ENCODE peak calls at places on chromosome 14, in ten cellular contexts. One of them, this sample, is unnamed.

GRCh38 chr14:70170976-70171375 is 17.8 kb downstream of the SLC8A3 start:
- DNase-seq in SHP77: no peak
- DNase-seq in NCI-H226: no peak
- DNase-seq in GM10248: no peak
- DNase-seq in stimulated activated CD8-positive, alpha-beta memory T cell treated with anti-CD3 and anti-CD28 coated beads, Interleukin-2, amount 100 ng/mL, for 48 hours: no peak
- DNase-seq in psoas muscle: no peak
- DNase-seq in heart right ventricle: no peak
- DNase-seq in NCI-H748 treated with DMSO at 0.1 percent for 48 hours: no peak
- DNase-seq in MCF 10A: no peak
- DNase-seq in fibroblast of mammary gland: no peak
- DNase-seq in this sample: no peak

GRCh38 chr14:71488703-71489141 is 443.5 kb upstream of the RGS6 start:
- DNase-seq in SHP77: no peak
- DNase-seq in NCI-H226: no peak
- DNase-seq in GM10248: no peak
- DNase-seq in stimulated activated CD8-positive, alpha-beta memory T cell treated with anti-CD3 and anti-CD28 coated beads, Interleukin-2, amount 100 ng/mL, for 48 hours: no peak
- DNase-seq in psoas muscle: no peak
- DNase-seq in heart right ventricle: no peak
- DNase-seq in NCI-H748 treated with DMSO at 0.1 percent for 48 hours: no peak
- DNase-seq in MCF 10A: no peak
- DNase-seq in fibroblast of mammary gland: no peak
- DNase-seq in this sample: no peak

GRCh38 chr14:36719823-36720222 is 58.2 kb downstream of the PAX9 start:
- DNase-seq in SHP77: no peak
- DNase-seq in NCI-H226: no peak
- DNase-seq in GM10248: no peak
- DNase-seq in stimulated activated CD8-positive, alpha-beta memory T cell treated with anti-CD3 and anti-CD28 coated beads, Interleukin-2, amount 100 ng/mL, for 48 hours: no peak
- DNase-seq in psoas muscle: no peak
- DNase-seq in heart right ventricle: no peak
- DNase-seq in NCI-H748 treated with DMSO at 0.1 percent for 48 hours: no peak
- DNase-seq in MCF 10A: no peak
- DNase-seq in fibroblast of mammary gland: no peak
- DNase-seq in this sample: no peak

GRCh38 chr14:87869619-87870583 is 123.1 kb downstream of the GALC start:
- DNase-seq in SHP77: no peak
- DNase-seq in NCI-H226: no peak
- DNase-seq in GM10248: peak
- DNase-seq in stimulated activated CD8-positive, alpha-beta memory T cell treated with anti-CD3 and anti-CD28 coated beads, Interleukin-2, amount 100 ng/mL, for 48 hours: no peak
- DNase-seq in psoas muscle: no peak
- DNase-seq in heart right ventricle: no peak
- DNase-seq in NCI-H748 treated with DMSO at 0.1 percent for 48 hours: no peak
- DNase-seq in MCF 10A: peak
- DNase-seq in fibroblast of mammary gland: peak
- DNase-seq in this sample: peak

GRCh38 chr14:34051966-34052657 is 101.2 kb upstream of the EGLN3 start:
- DNase-seq in SHP77: no peak
- DNase-seq in NCI-H226: peak
- DNase-seq in GM10248: peak
- DNase-seq in stimulated activated CD8-positive, alpha-beta memory T cell treated with anti-CD3 and anti-CD28 coated beads, Interleukin-2, amount 100 ng/mL, for 48 hours: no peak
- DNase-seq in psoas muscle: peak
- DNase-seq in heart right ventricle: no peak
- DNase-seq in NCI-H748 treated with DMSO at 0.1 percent for 48 hours: no peak
- DNase-seq in MCF 10A: peak
- DNase-seq in fibroblast of mammary gland: peak
- DNase-seq in this sample: peak

GRCh38 chr14:20675669-20676068 is 8.7 kb upstream of the RNASE4 start:
- DNase-seq in SHP77: no peak
- DNase-seq in NCI-H226: no peak
- DNase-seq in GM10248: no peak
- DNase-seq in stimulated activated CD8-positive, alpha-beta memory T cell treated with anti-CD3 and anti-CD28 coated beads, Interleukin-2, amount 100 ng/mL, for 48 hours: no peak
- DNase-seq in psoas muscle: no peak
- DNase-seq in heart right ventricle: no peak
- DNase-seq in NCI-H748 treated with DMSO at 0.1 percent for 48 hours: no peak
- DNase-seq in MCF 10A: no peak
- DNase-seq in fibroblast of mammary gland: no peak
- DNase-seq in this sample: no peak

GRCh38 chr14:87111741-87112140 is 881.2 kb downstream of the GALC start:
- DNase-seq in SHP77: no peak
- DNase-seq in NCI-H226: no peak
- DNase-seq in GM10248: no peak
- DNase-seq in stimulated activated CD8-positive, alpha-beta memory T cell treated with anti-CD3 and anti-CD28 coated beads, Interleukin-2, amount 100 ng/mL, for 48 hours: no peak
- DNase-seq in psoas muscle: no peak
- DNase-seq in heart right ventricle: no peak
- DNase-seq in NCI-H748 treated with DMSO at 0.1 percent for 48 hours: no peak
- DNase-seq in MCF 10A: no peak
- DNase-seq in fibroblast of mammary gland: no peak
- DNase-seq in this sample: no peak

GRCh38 chr14:89750909-89751502 is 203.5 kb downstream of the EFCAB11 start:
- DNase-seq in SHP77: no peak
- DNase-seq in NCI-H226: no peak
- DNase-seq in GM10248: no peak
- DNase-seq in stimulated activated CD8-positive, alpha-beta memory T cell treated with anti-CD3 and anti-CD28 coated beads, Interleukin-2, amount 100 ng/mL, for 48 hours: no peak
- DNase-seq in psoas muscle: no peak
- DNase-seq in heart right ventricle: no peak
- DNase-seq in NCI-H748 treated with DMSO at 0.1 percent for 48 hours: no peak
- DNase-seq in MCF 10A: no peak
- DNase-seq in fibroblast of mammary gland: no peak
- DNase-seq in this sample: no peak

GRCh38 chr14:106657460-106657859 is 1131.1 kb downstream of the TMEM121 start:
- DNase-seq in SHP77: peak
- DNase-seq in NCI-H226: no peak
- DNase-seq in GM10248: peak
- DNase-seq in stimulated activated CD8-positive, alpha-beta memory T cell treated with anti-CD3 and anti-CD28 coated beads, Interleukin-2, amount 100 ng/mL, for 48 hours: peak
- DNase-seq in psoas muscle: no peak
- DNase-seq in heart right ventricle: no peak
- DNase-seq in NCI-H748 treated with DMSO at 0.1 percent for 48 hours: peak
- DNase-seq in MCF 10A: no peak
- DNase-seq in fibroblast of mammary gland: no peak
- DNase-seq in this sample: no peak

GRCh38 chr14:62943202-62943601 is 102.1 kb downstream of the KCNH5 start:
- DNase-seq in SHP77: no peak
- DNase-seq in NCI-H226: peak
- DNase-seq in GM10248: no peak
- DNase-seq in stimulated activated CD8-positive, alpha-beta memory T cell treated with anti-CD3 and anti-CD28 coated beads, Interleukin-2, amount 100 ng/mL, for 48 hours: no peak
- DNase-seq in psoas muscle: no peak
- DNase-seq in heart right ventricle: no peak
- DNase-seq in NCI-H748 treated with DMSO at 0.1 percent for 48 hours: no peak
- DNase-seq in MCF 10A: no peak
- DNase-seq in fibroblast of mammary gland: peak
- DNase-seq in this sample: no peak

GRCh38 chr14:38737657-38738056 is 365.4 kb downstream of the SEC23A start:
- DNase-seq in SHP77: no peak
- DNase-seq in NCI-H226: no peak
- DNase-seq in GM10248: no peak
- DNase-seq in stimulated activated CD8-positive, alpha-beta memory T cell treated with anti-CD3 and anti-CD28 coated beads, Interleukin-2, amount 100 ng/mL, for 48 hours: no peak
- DNase-seq in psoas muscle: no peak
- DNase-seq in heart right ventricle: no peak
- DNase-seq in NCI-H748 treated with DMSO at 0.1 percent for 48 hours: no peak
- DNase-seq in MCF 10A: no peak
- DNase-seq in fibroblast of mammary gland: no peak
- DNase-seq in this sample: no peak

GRCh38 chr14:64702493-64703392 is 1.5 kb upstream of the PLEKHG3 start:
- DNase-seq in SHP77: no peak
- DNase-seq in NCI-H226: no peak
- DNase-seq in GM10248: no peak
- DNase-seq in stimulated activated CD8-positive, alpha-beta memory T cell treated with anti-CD3 and anti-CD28 coated beads, Interleukin-2, amount 100 ng/mL, for 48 hours: no peak
- DNase-seq in psoas muscle: no peak
- DNase-seq in heart right ventricle: peak
- DNase-seq in NCI-H748 treated with DMSO at 0.1 percent for 48 hours: peak
- DNase-seq in MCF 10A: peak
- DNase-seq in fibroblast of mammary gland: no peak
- DNase-seq in this sample: peak